ENCODE peak calls at places on chromosome X, in four cellular contexts. One of them, this sample, is unnamed.

GRCh38 chrX:154459843-154460242 is 1.8 kb downstream of the PLXNA3 start:
- DNase-seq in psoas muscle: no peak
- DNase-seq in glutamatergic neuron: peak
- DNase-seq in stimulated activated CD8-positive, alpha-beta memory T cell treated with anti-CD3 and anti-CD28 coated beads, Interleukin-7, amount 100 ng/mL, for 24 hours: no peak
- DNase-seq in this sample: no peak

GRCh38 chrX:17944833-17945497 is 83.9 kb upstream of the RAI2 start:
- DNase-seq in psoas muscle: no peak
- DNase-seq in glutamatergic neuron: no peak
- DNase-seq in stimulated activated CD8-positive, alpha-beta memory T cell treated with anti-CD3 and anti-CD28 coated beads, Interleukin-7, amount 100 ng/mL, for 24 hours: no peak
- DNase-seq in this sample: no peak

GRCh38 chrX:129522184-129523059 is 868 bp downstream of the SMARCA1 start:
- DNase-seq in psoas muscle: peak
- DNase-seq in glutamatergic neuron: peak
- DNase-seq in stimulated activated CD8-positive, alpha-beta memory T cell treated with anti-CD3 and anti-CD28 coated beads, Interleukin-7, amount 100 ng/mL, for 24 hours: no peak
- DNase-seq in this sample: peak

GRCh38 chrX:109553862-109554261 is 17.2 kb downstream of the NXT2 start:
- DNase-seq in psoas muscle: no peak
- DNase-seq in glutamatergic neuron: no peak
- DNase-seq in stimulated activated CD8-positive, alpha-beta memory T cell treated with anti-CD3 and anti-CD28 coated beads, Interleukin-7, amount 100 ng/mL, for 24 hours: no peak
- DNase-seq in this sample: no peak

GRCh38 chrX:140034916-140035315 is 69.6 kb upstream of the CXorf66 start:
- DNase-seq in psoas muscle: no peak
- DNase-seq in glutamatergic neuron: no peak
- DNase-seq in stimulated activated CD8-positive, alpha-beta memory T cell treated with anti-CD3 and anti-CD28 coated beads, Interleukin-7, amount 100 ng/mL, for 24 hours: no peak
- DNase-seq in this sample: no peak

GRCh38 chrX:39772057-39772832 is 325.5 kb downstream of the BCOR start:
- DNase-seq in psoas muscle: no peak
- DNase-seq in glutamatergic neuron: no peak
- DNase-seq in stimulated activated CD8-positive, alpha-beta memory T cell treated with anti-CD3 and anti-CD28 coated beads, Interleukin-7, amount 100 ng/mL, for 24 hours: peak
- DNase-seq in this sample: peak

GRCh38 chrX:27600686-27601085 is 10.5 kb downstream of the DCAF8L2 start:
- DNase-seq in psoas muscle: no peak
- DNase-seq in glutamatergic neuron: no peak
- DNase-seq in stimulated activated CD8-positive, alpha-beta memory T cell treated with anti-CD3 and anti-CD28 coated beads, Interleukin-7, amount 100 ng/mL, for 24 hours: no peak
- DNase-seq in this sample: no peak

GRCh38 chrX:39017716-39018115 is 216.5 kb downstream of the MID1IP1 start:
- DNase-seq in psoas muscle: no peak
- DNase-seq in glutamatergic neuron: no peak
- DNase-seq in stimulated activated CD8-positive, alpha-beta memory T cell treated with anti-CD3 and anti-CD28 coated beads, Interleukin-7, amount 100 ng/mL, for 24 hours: no peak
- DNase-seq in this sample: no peak

GRCh38 chrX:131802836-131803626 is 220.1 kb upstream of the STK26 start:
- DNase-seq in psoas muscle: peak
- DNase-seq in glutamatergic neuron: no peak
- DNase-seq in stimulated activated CD8-positive, alpha-beta memory T cell treated with anti-CD3 and anti-CD28 coated beads, Interleukin-7, amount 100 ng/mL, for 24 hours: no peak
- DNase-seq in this sample: peak

GRCh38 chrX:136880003-136880451 is 498 bp downstream of the RBMX start:
- DNase-seq in psoas muscle: peak
- DNase-seq in glutamatergic neuron: peak
- DNase-seq in stimulated activated CD8-positive, alpha-beta memory T cell treated with anti-CD3 and anti-CD28 coated beads, Interleukin-7, amount 100 ng/mL, for 24 hours: no peak
- DNase-seq in this sample: peak

GRCh38 chrX:98357146-98357545 is 1473.4 kb downstream of the RPA4 start:
- DNase-seq in psoas muscle: no peak
- DNase-seq in glutamatergic neuron: no peak
- DNase-seq in stimulated activated CD8-positive, alpha-beta memory T cell treated with anti-CD3 and anti-CD28 coated beads, Interleukin-7, amount 100 ng/mL, for 24 hours: no peak
- DNase-seq in this sample: no peak

GRCh38 chrX:100424012-100424411 is 13.9 kb upstream of the PCDH19 start:
- DNase-seq in psoas muscle: no peak
- DNase-seq in glutamatergic neuron: no peak
- DNase-seq in stimulated activated CD8-positive, alpha-beta memory T cell treated with anti-CD3 and anti-CD28 coated beads, Interleukin-7, amount 100 ng/mL, for 24 hours: no peak
- DNase-seq in this sample: no peak

GRCh38 chrX:16712116-16712824 is at the start of gene CTPS2:
- DNase-seq in psoas muscle: peak
- DNase-seq in glutamatergic neuron: peak
- DNase-seq in stimulated activated CD8-positive, alpha-beta memory T cell treated with anti-CD3 and anti-CD28 coated beads, Interleukin-7, amount 100 ng/mL, for 24 hours: no peak
- DNase-seq in this sample: peak

GRCh38 chrX:79592259-79592658 is 225.1 kb upstream of the ITM2A start:
- DNase-seq in psoas muscle: no peak
- DNase-seq in glutamatergic neuron: no peak
- DNase-seq in stimulated activated CD8-positive, alpha-beta memory T cell treated with anti-CD3 and anti-CD28 coated beads, Interleukin-7, amount 100 ng/mL, for 24 hours: no peak
- DNase-seq in this sample: no peak

GRCh38 chrX:110588853-110589252 is 206.8 kb downstream of the CHRDL1 start:
- DNase-seq in psoas muscle: no peak
- DNase-seq in glutamatergic neuron: no peak
- DNase-seq in stimulated activated CD8-positive, alpha-beta memory T cell treated with anti-CD3 and anti-CD28 coated beads, Interleukin-7, amount 100 ng/mL, for 24 hours: no peak
- DNase-seq in this sample: no peak

GRCh38 chrX:105745863-105746262 is 76.5 kb upstream of the NRK start:
- DNase-seq in psoas muscle: no peak
- DNase-seq in glutamatergic neuron: no peak
- DNase-seq in stimulated activated CD8-positive, alpha-beta memory T cell treated with anti-CD3 and anti-CD28 coated beads, Interleukin-7, amount 100 ng/mL, for 24 hours: no peak
- DNase-seq in this sample: no peak

GRCh38 chrX:9573282-9574106 is 108.6 kb downstream of the TBL1X start:
- DNase-seq in psoas muscle: no peak
- DNase-seq in glutamatergic neuron: no peak
- DNase-seq in stimulated activated CD8-positive, alpha-beta memory T cell treated with anti-CD3 and anti-CD28 coated beads, Interleukin-7, amount 100 ng/mL, for 24 hours: no peak
- DNase-seq in this sample: no peak

GRCh38 chrX:133350751-133351150 is 64.5 kb downstream of the GPC4 start:
- DNase-seq in psoas muscle: peak
- DNase-seq in glutamatergic neuron: no peak
- DNase-seq in stimulated activated CD8-positive, alpha-beta memory T cell treated with anti-CD3 and anti-CD28 coated beads, Interleukin-7, amount 100 ng/mL, for 24 hours: no peak
- DNase-seq in this sample: peak

GRCh38 chrX:144790148-144790547 is 457.2 kb upstream of the SPANXN1 start:
- DNase-seq in psoas muscle: no peak
- DNase-seq in glutamatergic neuron: no peak
- DNase-seq in stimulated activated CD8-positive, alpha-beta memory T cell treated with anti-CD3 and anti-CD28 coated beads, Interleukin-7, amount 100 ng/mL, for 24 hours: no peak
- DNase-seq in this sample: no peak

GRCh38 chrX:87397103-87397886 is 120.3 kb upstream of the KLHL4 start:
- DNase-seq in psoas muscle: no peak
- DNase-seq in glutamatergic neuron: no peak
- DNase-seq in stimulated activated CD8-positive, alpha-beta memory T cell treated with anti-CD3 and anti-CD28 coated beads, Interleukin-7, amount 100 ng/mL, for 24 hours: no peak
- DNase-seq in this sample: no peak

GRCh38 chrX:41064028-41064427 is 21.2 kb upstream of the USP9X start:
- DNase-seq in psoas muscle: no peak
- DNase-seq in glutamatergic neuron: no peak
- DNase-seq in stimulated activated CD8-positive, alpha-beta memory T cell treated with anti-CD3 and anti-CD28 coated beads, Interleukin-7, amount 100 ng/mL, for 24 hours: no peak
- DNase-seq in this sample: no peak

GRCh38 chrX:9465380-9466114 is 689 bp downstream of the TBL1X start:
- DNase-seq in psoas muscle: peak
- DNase-seq in glutamatergic neuron: peak
- DNase-seq in stimulated activated CD8-positive, alpha-beta memory T cell treated with anti-CD3 and anti-CD28 coated beads, Interleukin-7, amount 100 ng/mL, for 24 hours: no peak
- DNase-seq in this sample: no peak

GRCh38 chrX:132433551-132433950 is 55.3 kb downstream of the MBNL3 start:
- DNase-seq in psoas muscle: no peak
- DNase-seq in glutamatergic neuron: no peak
- DNase-seq in stimulated activated CD8-positive, alpha-beta memory T cell treated with anti-CD3 and anti-CD28 coated beads, Interleukin-7, amount 100 ng/mL, for 24 hours: no peak
- DNase-seq in this sample: no peak

GRCh38 chrX:45623266-45623665 is 422.6 kb upstream of the DIPK2B start:
- DNase-seq in psoas muscle: no peak
- DNase-seq in glutamatergic neuron: no peak
- DNase-seq in stimulated activated CD8-positive, alpha-beta memory T cell treated with anti-CD3 and anti-CD28 coated beads, Interleukin-7, amount 100 ng/mL, for 24 hours: no peak
- DNase-seq in this sample: no peak

GRCh38 chrX:111645607-111646006 is 35.4 kb upstream of the ALG13 start:
- DNase-seq in psoas muscle: no peak
- DNase-seq in glutamatergic neuron: no peak
- DNase-seq in stimulated activated CD8-positive, alpha-beta memory T cell treated with anti-CD3 and anti-CD28 coated beads, Interleukin-7, amount 100 ng/mL, for 24 hours: no peak
- DNase-seq in this sample: no peak

GRCh38 chrX:151789179-151789800 is 54.7 kb downstream of the CNGA2 start:
- DNase-seq in psoas muscle: peak
- DNase-seq in glutamatergic neuron: no peak
- DNase-seq in stimulated activated CD8-positive, alpha-beta memory T cell treated with anti-CD3 and anti-CD28 coated beads, Interleukin-7, amount 100 ng/mL, for 24 hours: no peak
- DNase-seq in this sample: peak

GRCh38 chrX:68659385-68659784 is 11.9 kb downstream of the STARD8 start:
- DNase-seq in psoas muscle: no peak
- DNase-seq in glutamatergic neuron: no peak
- DNase-seq in stimulated activated CD8-positive, alpha-beta memory T cell treated with anti-CD3 and anti-CD28 coated beads, Interleukin-7, amount 100 ng/mL, for 24 hours: no peak
- DNase-seq in this sample: no peak

This sample was measured in heart left ventricle.